ENCODE peak calls at places on chromosomes 5 and 9, in ten cellular contexts. H is GM18507; L is H1; Q is T-helper 17 cell; W is stimulated activated CD4-positive, alpha-beta T cell treated with anti-CD3 and anti-CD28 coated beads, Interleukin-12 subunit alpha, Interleukin-12 subunit beta, amount 100 ng/mL, for 48 hours; A is T follicular helper cell; C is NCI-H2081; Y is pancreas; D is Peyer's patch; R is A549. B is an unnamed sample.

GRCh38 chr5:150374651-150375050 is 17.2 kb downstream of the TCOF1 start:
- DNase-seq in A (no peak), W (no peak), C (no peak), Q (no peak), L (no peak), Y (no peak), H (no peak), D (no peak), R (no peak), B (no peak)

GRCh38 chr5:42715791-42716190 is 40.8 kb upstream of the CCDC152 start:
- DNase-seq in Y (no peak), Q (no peak), C (no peak), H (no peak), D (no peak), W (no peak), L (no peak), R (no peak), A (no peak), B (no peak)

GRCh38 chr5:136143312-136143711 is 10.7 kb downstream of the SMAD5 start:
- DNase-seq in A (no peak), L (no peak), H (no peak), Y (no peak), Q (no peak), R (no peak), D (no peak), W (no peak), C (no peak), B (no peak)

GRCh38 chr9:68685770-68686169 is 19.3 kb upstream of the PIP5K1B start:
- DNase-seq in C (no peak), Y (peak), A (no peak), H (peak), W (peak), D (no peak), L (no peak), R (peak), Q (no peak), B (no peak)

GRCh38 chr9:26760675-26761074 is 131.9 kb downstream of the CAAP1 start:
- DNase-seq in L (no peak), C (no peak), D (no peak), H (no peak), R (no peak), A (no peak), Y (no peak), Q (no peak), W (no peak), B (no peak)

GRCh38 chr9:97767891-97768290 is 70.8 kb upstream of the XPA start:
- DNase-seq in H (no peak), W (no peak), A (no peak), L (no peak), Q (no peak), R (no peak), D (no peak), C (no peak), Y (no peak), B (no peak)

GRCh38 chr9:36788534-36788933 is 215.8 kb downstream of the MELK start:
- DNase-seq in Y (no peak), W (no peak), A (no peak), Q (no peak), D (no peak), L (no peak), H (no peak), R (no peak), C (no peak), B (no peak)

GRCh38 chr9:91809581-91810285 is 140.3 kb downstream of the ROR2 start:
- DNase-seq in R (no peak), L (no peak), Y (no peak), H (no peak), D (no peak), Q (no peak), C (no peak), W (no peak), A (no peak), B (no peak)

GRCh38 chr9:132943677-132944293 is 631 bp downstream of the TSC1 start:
- DNase-seq in Y (no peak), R (no peak), H (no peak), W (no peak), L (no peak), D (no peak), A (no peak), C (no peak), Q (no peak), B (no peak)